ENCODE peak calls at places on chromosomes 4 and X, in five cellular contexts. One of them, this sample, is unnamed.

GRCh38 chr4:138953962-138954371 is 61.6 kb upstream of the NOCT start:
- DNase-seq in NCI-H460: no peak
- DNase-seq in nephron progenitor cell: no peak
- DNase-seq in GOT3: no peak
- DNase-seq in hypothalamus: no peak
- DNase-seq in this sample: no peak

GRCh38 chrX:38699603-38700110 is 101.6 kb upstream of the MID1IP1 start:
- DNase-seq in NCI-H460: no peak
- DNase-seq in nephron progenitor cell: no peak
- DNase-seq in GOT3: no peak
- DNase-seq in hypothalamus: no peak
- DNase-seq in this sample: no peak

GRCh38 chrX:41875142-41875541 is 48.2 kb downstream of the CASK start:
- DNase-seq in NCI-H460: no peak
- DNase-seq in nephron progenitor cell: no peak
- DNase-seq in GOT3: no peak
- DNase-seq in hypothalamus: no peak
- DNase-seq in this sample: no peak

GRCh38 chr4:89000844-89001360 is 56.1 kb downstream of the FAM13A start:
- DNase-seq in NCI-H460: peak; percentile 25
- DNase-seq in nephron progenitor cell: no peak
- DNase-seq in GOT3: no peak
- DNase-seq in hypothalamus: no peak
- DNase-seq in this sample: no peak

GRCh38 chr4:72567821-72568620 is 1.0 kb downstream of the ADAMTS3 start:
- DNase-seq in NCI-H460: peak; percentile 35
- DNase-seq in nephron progenitor cell: peak; percentile 84
- DNase-seq in GOT3: peak; percentile 46
- DNase-seq in hypothalamus: peak; percentile 51
- DNase-seq in this sample: no peak

GRCh38 chr4:167021545-167022155 is 212.6 kb downstream of the SPOCK3 start:
- DNase-seq in NCI-H460: peak; percentile 53
- DNase-seq in nephron progenitor cell: peak; percentile 80
- DNase-seq in GOT3: no peak
- DNase-seq in hypothalamus: peak; percentile 18
- DNase-seq in this sample: peak; percentile 34

GRCh38 chr4:123477804-123478209 is 81.2 kb downstream of the SPRY1 start:
- DNase-seq in NCI-H460: no peak
- DNase-seq in nephron progenitor cell: no peak
- DNase-seq in GOT3: no peak
- DNase-seq in hypothalamus: no peak
- DNase-seq in this sample: no peak

GRCh38 chr4:120977435-120977997 is 55.0 kb upstream of the PRDM5 start:
- DNase-seq in NCI-H460: peak; percentile 18
- DNase-seq in nephron progenitor cell: no peak
- DNase-seq in GOT3: no peak
- DNase-seq in hypothalamus: no peak
- DNase-seq in this sample: peak; percentile 34

GRCh38 chr4:113222431-113222979 is 173.1 kb downstream of the ANK2 start:
- DNase-seq in NCI-H460: no peak
- DNase-seq in nephron progenitor cell: no peak
- DNase-seq in GOT3: no peak
- DNase-seq in hypothalamus: no peak
- DNase-seq in this sample: no peak

GRCh38 chrX:40471965-40472648 is 108.7 kb upstream of the ATP6AP2 start:
- DNase-seq in NCI-H460: no peak
- DNase-seq in nephron progenitor cell: peak; percentile 21
- DNase-seq in GOT3: no peak
- DNase-seq in hypothalamus: no peak
- DNase-seq in this sample: no peak

GRCh38 chr4:86613734-86614133 is 19.6 kb downstream of the PTPN13 start:
- DNase-seq in NCI-H460: no peak
- DNase-seq in nephron progenitor cell: no peak
- DNase-seq in GOT3: no peak
- DNase-seq in hypothalamus: no peak
- DNase-seq in this sample: no peak

GRCh38 chr4:42568610-42569207 is 88.2 kb downstream of the ATP8A1 start:
- DNase-seq in NCI-H460: peak; percentile 69
- DNase-seq in nephron progenitor cell: peak; percentile 65
- DNase-seq in GOT3: no peak
- DNase-seq in hypothalamus: no peak
- DNase-seq in this sample: peak; percentile 69

GRCh38 chr4:6999172-7000086 is 43.7 kb upstream of the TADA2B start:
- DNase-seq in NCI-H460: no peak
- DNase-seq in nephron progenitor cell: no peak
- DNase-seq in GOT3: no peak
- DNase-seq in hypothalamus: no peak
- DNase-seq in this sample: peak; percentile 20

GRCh38 chrX:17372052-17372451 is 2.9 kb upstream of the NHS start:
- DNase-seq in NCI-H460: no peak
- DNase-seq in nephron progenitor cell: no peak
- DNase-seq in GOT3: no peak
- DNase-seq in hypothalamus: no peak
- DNase-seq in this sample: no peak

GRCh38 chr4:59698041-59698440 is 1502.1 kb upstream of the ADGRL3 start:
- DNase-seq in NCI-H460: no peak
- DNase-seq in nephron progenitor cell: no peak
- DNase-seq in GOT3: no peak
- DNase-seq in hypothalamus: no peak
- DNase-seq in this sample: no peak

GRCh38 chrX:108584617-108585211 is 145.1 kb downstream of the COL4A5 start:
- DNase-seq in NCI-H460: peak; percentile 35
- DNase-seq in nephron progenitor cell: peak; percentile 20
- DNase-seq in GOT3: no peak
- DNase-seq in hypothalamus: no peak
- DNase-seq in this sample: no peak

GRCh38 chr4:55499495-55499894 is 47.2 kb downstream of the CLOCK start:
- DNase-seq in NCI-H460: no peak
- DNase-seq in nephron progenitor cell: no peak
- DNase-seq in GOT3: no peak
- DNase-seq in hypothalamus: no peak
- DNase-seq in this sample: no peak

GRCh38 chrX:63350551-63350950 is 581 bp downstream of the SPIN4 start:
- DNase-seq in NCI-H460: no peak
- DNase-seq in nephron progenitor cell: peak; percentile 11
- DNase-seq in GOT3: no peak
- DNase-seq in hypothalamus: peak; percentile 11
- DNase-seq in this sample: no peak

GRCh38 chr4:91058345-91058744 is 931.2 kb downstream of the CCSER1 start:
- DNase-seq in NCI-H460: no peak
- DNase-seq in nephron progenitor cell: no peak
- DNase-seq in GOT3: no peak
- DNase-seq in hypothalamus: no peak
- DNase-seq in this sample: no peak

GRCh38 chrX:123138473-123138872 is 45.6 kb upstream of the GRIA3 start:
- DNase-seq in NCI-H460: no peak
- DNase-seq in nephron progenitor cell: no peak
- DNase-seq in GOT3: no peak
- DNase-seq in hypothalamus: no peak
- DNase-seq in this sample: no peak

GRCh38 chrX:120310861-120311631 is at the start of gene TMEM255A:
- DNase-seq in NCI-H460: no peak
- DNase-seq in nephron progenitor cell: peak; percentile 28
- DNase-seq in GOT3: peak; percentile 3
- DNase-seq in hypothalamus: peak; percentile 12
- DNase-seq in this sample: no peak

GRCh38 chrX:135432453-135432852 is 10.7 kb downstream of the SMIM10L2A start:
- DNase-seq in NCI-H460: no peak
- DNase-seq in nephron progenitor cell: no peak
- DNase-seq in GOT3: no peak
- DNase-seq in hypothalamus: no peak
- DNase-seq in this sample: no peak

GRCh38 chrX:132435222-132435621 is 53.6 kb downstream of the MBNL3 start:
- DNase-seq in NCI-H460: no peak
- DNase-seq in nephron progenitor cell: no peak
- DNase-seq in GOT3: no peak
- DNase-seq in hypothalamus: no peak
- DNase-seq in this sample: no peak

GRCh38 chrX:18701621-18702361 is 5.7 kb upstream of the PPEF1 start:
- DNase-seq in NCI-H460: peak; percentile 69
- DNase-seq in nephron progenitor cell: no peak
- DNase-seq in GOT3: no peak
- DNase-seq in hypothalamus: no peak
- DNase-seq in this sample: no peak

GRCh38 chr4:3384771-3385701 is 56.7 kb upstream of the HGFAC start:
- DNase-seq in NCI-H460: no peak
- DNase-seq in nephron progenitor cell: no peak
- DNase-seq in GOT3: no peak
- DNase-seq in hypothalamus: no peak
- DNase-seq in this sample: no peak

GRCh38 chrX:18931972-18932371 is 51.9 kb downstream of the PHKA2 start:
- DNase-seq in NCI-H460: peak; percentile 37
- DNase-seq in nephron progenitor cell: peak; percentile 6
- DNase-seq in GOT3: no peak
- DNase-seq in hypothalamus: no peak
- DNase-seq in this sample: no peak

GRCh38 chrX:28920554-28920953 is 333.3 kb downstream of the IL1RAPL1 start:
- DNase-seq in NCI-H460: no peak
- DNase-seq in nephron progenitor cell: no peak
- DNase-seq in GOT3: no peak
- DNase-seq in hypothalamus: no peak
- DNase-seq in this sample: no peak

GRCh38 chrX:135346975-135347374 is 37.7 kb downstream of the ETDC start:
- DNase-seq in NCI-H460: no peak
- DNase-seq in nephron progenitor cell: no peak
- DNase-seq in GOT3: no peak
- DNase-seq in hypothalamus: no peak
- DNase-seq in this sample: no peak

GRCh38 chr4:113760094-113760851 is 1.3 kb downstream of the CAMK2D start:
- DNase-seq in NCI-H460: peak; percentile 30
- DNase-seq in nephron progenitor cell: peak; percentile 39
- DNase-seq in GOT3: no peak
- DNase-seq in hypothalamus: peak; percentile 33
- DNase-seq in this sample: no peak

GRCh38 chrX:148956352-148956751 is 455.9 kb downstream of the AFF2 start:
- DNase-seq in NCI-H460: no peak
- DNase-seq in nephron progenitor cell: no peak
- DNase-seq in GOT3: no peak
- DNase-seq in hypothalamus: no peak
- DNase-seq in this sample: no peak

GRCh38 chr4:732480-732879 is 26.8 kb downstream of the PCGF3 start:
- DNase-seq in NCI-H460: no peak
- DNase-seq in nephron progenitor cell: no peak
- DNase-seq in GOT3: no peak
- DNase-seq in hypothalamus: no peak
- DNase-seq in this sample: no peak

GRCh38 chrX:68498044-68498507 is 775 bp upstream of the YIPF6 start:
- DNase-seq in NCI-H460: peak; percentile 17
- DNase-seq in nephron progenitor cell: no peak
- DNase-seq in GOT3: no peak
- DNase-seq in hypothalamus: no peak
- DNase-seq in this sample: no peak

GRCh38 chr4:46404961-46405360 is 15.0 kb upstream of the GABRA2 start:
- DNase-seq in NCI-H460: no peak
- DNase-seq in nephron progenitor cell: peak; percentile 37
- DNase-seq in GOT3: no peak
- DNase-seq in hypothalamus: no peak
- DNase-seq in this sample: no peak

GRCh38 chr4:7202391-7202790 is 10.1 kb downstream of the SORCS2 start:
- DNase-seq in NCI-H460: no peak
- DNase-seq in nephron progenitor cell: no peak
- DNase-seq in GOT3: no peak
- DNase-seq in hypothalamus: no peak
- DNase-seq in this sample: no peak

GRCh38 chrX:152072236-152072635 is 66.1 kb downstream of the MAGEA10 start:
- DNase-seq in NCI-H460: no peak
- DNase-seq in nephron progenitor cell: no peak
- DNase-seq in GOT3: no peak
- DNase-seq in hypothalamus: no peak
- DNase-seq in this sample: no peak